ENCODE peak calls at places on chromosomes 3 and 15, in five cellular contexts. J is tibial artery; Y is SW 1271; C is activated CD4-positive, alpha-beta T cell treated with anti-CD3 and anti-CD28 coated beads for 24 hours; K is Panc1. T is an unnamed sample.

GRCh38 chr15:78429477-78429876 is 8.5 kb upstream of the IREB2 start:
- DNase-seq in K (no peak), C (no peak), Y (no peak), J (no peak), T (no peak)

GRCh38 chr15:52013151-52013791 is 5.7 kb upstream of the MAPK6 start:
- DNase-seq in K (peak), Y (no peak), C (no peak), J (no peak), T (no peak)

GRCh38 chr3:55592572-55592971 is 105.5 kb upstream of the WNT5A start:
- DNase-seq in C (no peak), K (no peak), J (no peak), Y (no peak), T (no peak)

GRCh38 chr3:43366880-43367279 is 80.5 kb downstream of the SNRK start:
- DNase-seq in J (no peak), Y (no peak), K (no peak), C (no peak), T (no peak)

GRCh38 chr3:120341658-120342346 is 7.4 kb downstream of the LRRC58 start:
- DNase-seq in Y (no peak), J (no peak), C (no peak), K (no peak), T (no peak)

GRCh38 chr3:33718595-33718907 is 497 bp upstream of the CLASP2 start:
- DNase-seq in Y (no peak), J (no peak), K (no peak), C (no peak), T (no peak)

GRCh38 chr3:187736418-187736871 is 8.8 kb downstream of the BCL6 start:
- DNase-seq in C (no peak), K (no peak), J (no peak), Y (no peak), T (peak)

GRCh38 chr3:192915306-192915705 is 2.4 kb downstream of the MB21D2 start:
- DNase-seq in J (no peak), Y (peak), C (no peak), K (no peak), T (no peak)

GRCh38 chr15:28919201-28919627 is 33.4 kb downstream of the APBA2 start:
- DNase-seq in J (no peak), C (peak), K (no peak), Y (no peak), T (no peak)

GRCh38 chr3:42159706-42160472 is 68.7 kb downstream of the TRAK1 start:
- DNase-seq in C (no peak), K (no peak), Y (no peak), J (peak), T (no peak)

GRCh38 chr15:56232058-56232457 is 11.6 kb downstream of the RFX7 start:
- DNase-seq in C (no peak), J (no peak), Y (no peak), K (no peak), T (no peak)

GRCh38 chr15:66456211-66456610 is 41.4 kb downstream of the SNAPC5 start:
- DNase-seq in J (no peak), C (no peak), K (no peak), Y (no peak), T (no peak)

GRCh38 chr3:112001516-112001915 is 2.8 kb downstream of the TAGLN3 start:
- DNase-seq in Y (no peak), K (no peak), J (no peak), C (no peak), T (no peak)

GRCh38 chr3:31996195-31996594 is 14.6 kb downstream of the ZNF860 start:
- DNase-seq in C (no peak), J (no peak), Y (no peak), K (no peak), T (no peak)

GRCh38 chr3:126269360-126269759 is 87.8 kb downstream of the KLF15 start:
- DNase-seq in K (no peak), Y (no peak), C (no peak), J (no peak), T (no peak)

GRCh38 chr3:172595648-172596393 is 72.6 kb upstream of the TNFSF10 start:
- DNase-seq in J (no peak), K (peak), Y (peak), C (peak), T (no peak)

GRCh38 chr3:195352895-195353488 is 82.0 kb upstream of the XXYLT1 start:
- DNase-seq in J (no peak), K (peak), Y (peak), C (no peak), T (no peak)

GRCh38 chr15:66641485-66642313 is 60.3 kb upstream of the SMAD6 start:
- DNase-seq in C (no peak), K (no peak), Y (no peak), J (no peak), T (no peak)